ENCODE peak calls at places on chromosomes 5 and 9, in six cellular contexts. One of them, this sample, is unnamed.

GRCh38 chr5:74873525-74874249 is 7.5 kb upstream of the FAM169A start:
- DNase-seq in HepG2: peak
- DNase-seq in suprapubic skin: no peak
- DNase-seq in spleen: no peak
- DNase-seq in H1: no peak
- DNase-seq in breast epithelium: no peak
- DNase-seq in this sample: no peak

GRCh38 chr9:100066539-100066938 is 32.3 kb downstream of the ERP44 start:
- DNase-seq in breast epithelium: no peak
- DNase-seq in H1: no peak
- DNase-seq in HepG2: no peak
- DNase-seq in spleen: no peak
- DNase-seq in suprapubic skin: no peak
- DNase-seq in this sample: no peak

GRCh38 chr5:143701476-143701875 is 110.5 kb upstream of the HMHB1 start:
- DNase-seq in HepG2: no peak
- DNase-seq in spleen: no peak
- DNase-seq in breast epithelium: no peak
- DNase-seq in H1: no peak
- DNase-seq in suprapubic skin: no peak
- DNase-seq in this sample: no peak

GRCh38 chr5:171493646-171494393 is 74.4 kb downstream of the FGF18 start:
- DNase-seq in suprapubic skin: no peak
- DNase-seq in HepG2: no peak
- DNase-seq in breast epithelium: no peak
- DNase-seq in H1: no peak
- DNase-seq in spleen: no peak
- DNase-seq in this sample: no peak

GRCh38 chr5:73391441-73391871 is 57.1 kb downstream of the FOXD1 start:
- DNase-seq in suprapubic skin: no peak
- DNase-seq in spleen: no peak
- DNase-seq in breast epithelium: no peak
- DNase-seq in H1: no peak
- DNase-seq in HepG2: no peak
- DNase-seq in this sample: no peak

GRCh38 chr5:172173771-172174170 is 14.3 kb downstream of the STK10 start:
- DNase-seq in HepG2: no peak
- DNase-seq in suprapubic skin: no peak
- DNase-seq in H1: no peak
- DNase-seq in spleen: peak
- DNase-seq in breast epithelium: no peak
- DNase-seq in this sample: peak

GRCh38 chr5:98767563-98767962 is 5.9 kb upstream of the RGMB start:
- DNase-seq in suprapubic skin: no peak
- DNase-seq in H1: no peak
- DNase-seq in breast epithelium: no peak
- DNase-seq in HepG2: no peak
- DNase-seq in spleen: no peak
- DNase-seq in this sample: no peak

GRCh38 chr9:36091028-36091953 is 45.2 kb upstream of the GLIPR2 start:
- DNase-seq in HepG2: peak
- DNase-seq in suprapubic skin: no peak
- DNase-seq in spleen: no peak
- DNase-seq in breast epithelium: no peak
- DNase-seq in H1: no peak
- DNase-seq in this sample: no peak

GRCh38 chr5:66518052-66518451 is 78.1 kb upstream of the MAST4 start:
- DNase-seq in spleen: no peak
- DNase-seq in breast epithelium: no peak
- DNase-seq in HepG2: no peak
- DNase-seq in suprapubic skin: no peak
- DNase-seq in H1: no peak
- DNase-seq in this sample: no peak

GRCh38 chr5:132539716-132540115 is 3.6 kb downstream of the IL5 start:
- DNase-seq in H1: no peak
- DNase-seq in suprapubic skin: no peak
- DNase-seq in breast epithelium: no peak
- DNase-seq in spleen: no peak
- DNase-seq in HepG2: peak
- DNase-seq in this sample: no peak

GRCh38 chr5:7050986-7051385 is 337.8 kb downstream of the TENT4A start:
- DNase-seq in suprapubic skin: no peak
- DNase-seq in spleen: no peak
- DNase-seq in breast epithelium: no peak
- DNase-seq in H1: no peak
- DNase-seq in HepG2: no peak
- DNase-seq in this sample: no peak

GRCh38 chr9:19471737-19472648 is 63.2 kb downstream of the ACER2 start:
- DNase-seq in breast epithelium: peak
- DNase-seq in H1: peak
- DNase-seq in suprapubic skin: peak
- DNase-seq in spleen: peak
- DNase-seq in HepG2: peak
- DNase-seq in this sample: peak

GRCh38 chr5:40603378-40603777 is 76.3 kb upstream of the PTGER4 start:
- DNase-seq in HepG2: no peak
- DNase-seq in suprapubic skin: no peak
- DNase-seq in spleen: no peak
- DNase-seq in breast epithelium: no peak
- DNase-seq in H1: no peak
- DNase-seq in this sample: no peak

GRCh38 chr5:166907314-166907713 is 1384.1 kb upstream of the WWC1 start:
- DNase-seq in H1: no peak
- DNase-seq in suprapubic skin: no peak
- DNase-seq in spleen: no peak
- DNase-seq in breast epithelium: no peak
- DNase-seq in HepG2: no peak
- DNase-seq in this sample: no peak

GRCh38 chr5:41649659-41650058 is 139.3 kb upstream of the PLCXD3 start:
- DNase-seq in suprapubic skin: no peak
- DNase-seq in H1: no peak
- DNase-seq in breast epithelium: no peak
- DNase-seq in spleen: no peak
- DNase-seq in HepG2: no peak
- DNase-seq in this sample: no peak

GRCh38 chr5:152560508-152561137 is 155.5 kb upstream of the NMUR2 start:
- DNase-seq in suprapubic skin: no peak
- DNase-seq in breast epithelium: no peak
- DNase-seq in HepG2: peak
- DNase-seq in spleen: peak
- DNase-seq in H1: peak
- DNase-seq in this sample: peak

GRCh38 chr5:16867585-16867953 is 68.5 kb downstream of the MYO10 start:
- DNase-seq in H1: no peak
- DNase-seq in breast epithelium: no peak
- DNase-seq in HepG2: no peak
- DNase-seq in suprapubic skin: no peak
- DNase-seq in spleen: no peak
- DNase-seq in this sample: no peak

GRCh38 chr5:111935022-111935421 is 178.0 kb upstream of the NREP start:
- DNase-seq in breast epithelium: no peak
- DNase-seq in suprapubic skin: no peak
- DNase-seq in HepG2: no peak
- DNase-seq in spleen: no peak
- DNase-seq in H1: no peak
- DNase-seq in this sample: no peak

GRCh38 chr5:147643142-147643541 is 133.3 kb upstream of the DPYSL3 start:
- DNase-seq in breast epithelium: no peak
- DNase-seq in suprapubic skin: no peak
- DNase-seq in H1: no peak
- DNase-seq in HepG2: no peak
- DNase-seq in spleen: no peak
- DNase-seq in this sample: no peak

GRCh38 chr5:132830436-132831094 is at the start of gene SHROOM1:
- DNase-seq in suprapubic skin: no peak
- DNase-seq in H1: peak
- DNase-seq in HepG2: peak
- DNase-seq in breast epithelium: no peak
- DNase-seq in spleen: peak
- DNase-seq in this sample: peak

GRCh38 chr9:108580021-108580439 is 275.8 kb downstream of the ACTL7B start:
- DNase-seq in spleen: no peak
- DNase-seq in HepG2: peak
- DNase-seq in H1: no peak
- DNase-seq in suprapubic skin: no peak
- DNase-seq in breast epithelium: peak
- DNase-seq in this sample: no peak

GRCh38 chr5:7747728-7748127 is 103.2 kb downstream of the CFAP90 start:
- DNase-seq in spleen: no peak
- DNase-seq in suprapubic skin: no peak
- DNase-seq in breast epithelium: no peak
- DNase-seq in HepG2: no peak
- DNase-seq in H1: no peak
- DNase-seq in this sample: peak

GRCh38 chr9:116939605-116940004 is 252.5 kb downstream of the TRIM32 start:
- DNase-seq in breast epithelium: no peak
- DNase-seq in HepG2: no peak
- DNase-seq in suprapubic skin: no peak
- DNase-seq in spleen: no peak
- DNase-seq in H1: no peak
- DNase-seq in this sample: no peak

DNA sequence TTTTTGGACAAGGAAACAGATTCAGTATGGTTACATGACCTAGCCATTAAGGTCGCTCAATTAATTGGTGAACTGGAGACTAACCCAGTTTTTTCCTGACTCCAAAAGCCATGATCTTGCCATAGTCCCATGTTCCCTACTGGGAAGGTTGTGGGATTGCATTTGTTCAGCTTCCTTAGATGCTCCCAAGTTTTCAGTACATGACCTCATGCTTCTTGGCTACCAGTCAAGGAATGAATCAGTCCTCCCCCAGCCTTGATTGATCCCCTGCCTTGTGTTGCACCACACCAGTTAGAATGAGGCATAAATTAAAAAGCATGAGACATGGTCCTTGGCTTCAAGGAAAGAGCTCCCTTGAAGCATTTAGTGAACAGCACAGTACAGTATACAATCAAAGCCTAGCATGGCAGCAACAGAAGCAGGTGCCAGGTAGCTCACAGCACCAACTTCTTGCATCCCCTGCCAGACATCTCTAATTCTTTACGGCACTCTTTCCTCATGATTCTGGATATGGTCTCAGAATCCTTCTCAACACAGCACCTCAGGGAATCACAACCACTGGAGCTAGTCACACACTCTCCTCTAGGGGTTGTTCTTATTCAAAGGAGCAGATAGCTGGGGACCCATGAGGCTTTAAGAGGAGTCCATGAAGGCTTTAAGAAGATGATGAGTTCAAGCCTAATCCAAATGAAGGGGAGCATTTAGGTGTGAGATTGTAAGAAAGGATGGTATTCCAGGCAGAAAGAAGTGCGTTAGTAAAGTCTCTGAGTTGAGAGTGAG is 295.5 kb upstream of the CLINT1 start:
- DNase-seq in H1: no peak
- DNase-seq in spleen: no peak
- DNase-seq in suprapubic skin: no peak
- DNase-seq in HepG2: no peak
- DNase-seq in breast epithelium: peak
- DNase-seq in this sample: no peak
- TF ChIP-seq POLR2AphosphoS5 in H1: no peak
- TF ChIP-seq POLR2AphosphoS5 in spleen: no peak
- TF ChIP-seq POLR2AphosphoS5 in suprapubic skin: peak
- TF ChIP-seq POLR2AphosphoS5 in HepG2: no peak
- TF ChIP-seq POLR2AphosphoS5 in breast epithelium: peak
- TF ChIP-seq POLR2AphosphoS5 in this sample: no peak

DNA sequence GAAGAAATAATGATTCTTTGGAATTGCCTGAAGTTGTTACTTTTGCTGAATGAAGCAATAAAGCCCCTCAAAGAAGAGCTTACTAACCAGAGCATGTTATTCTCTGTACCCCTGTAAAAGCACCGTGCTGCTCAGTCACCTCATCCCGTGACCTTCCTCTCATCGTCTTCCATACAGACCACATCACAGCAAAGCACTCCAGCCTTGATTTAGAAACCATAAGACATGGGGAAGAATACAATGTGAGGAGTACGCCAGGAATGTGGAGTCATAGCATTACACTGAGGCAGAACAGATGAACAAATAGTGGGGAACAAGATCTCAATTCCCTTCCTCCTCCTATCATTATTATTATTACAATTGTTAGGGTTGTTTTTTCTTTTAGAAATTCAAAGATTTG is 49.1 kb downstream of the ERAP1 start:
- DNase-seq in HepG2: no peak
- DNase-seq in suprapubic skin: no peak
- DNase-seq in spleen: no peak
- DNase-seq in breast epithelium: no peak
- DNase-seq in H1: no peak
- DNase-seq in this sample: no peak
- H3K27ac ChIP-seq in HepG2: no peak
- H3K27ac ChIP-seq in suprapubic skin: no peak
- H3K27ac ChIP-seq in spleen: no peak
- H3K27ac ChIP-seq in breast epithelium: no peak
- H3K27ac ChIP-seq in H1: no peak
- H3K27ac ChIP-seq in this sample: no peak

DNA sequence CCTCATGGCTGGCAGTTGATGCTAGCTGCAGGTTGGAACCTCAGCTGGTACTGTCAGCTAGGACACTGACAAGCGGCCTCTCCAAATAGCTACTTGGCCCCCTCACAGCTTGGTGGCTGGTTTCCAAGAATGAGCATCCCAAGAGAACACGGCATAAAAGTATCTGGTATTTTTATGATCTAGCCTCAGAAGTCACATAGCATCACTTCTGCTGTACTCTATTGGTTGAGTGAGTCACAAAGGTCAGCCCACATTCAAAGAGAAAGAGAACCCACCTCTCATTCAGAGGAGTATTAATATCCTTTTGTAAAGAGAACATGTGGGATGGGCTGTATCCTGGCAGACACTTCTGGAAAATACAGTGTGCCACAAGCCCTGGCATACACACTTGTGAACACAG is 6.0 kb upstream of the SIL1 start:
- DNase-seq in spleen: no peak
- DNase-seq in H1: no peak
- DNase-seq in HepG2: no peak
- DNase-seq in breast epithelium: no peak
- DNase-seq in suprapubic skin: no peak
- DNase-seq in this sample: no peak
- TF ChIP-seq POLR2AphosphoS5 in spleen: no peak
- TF ChIP-seq POLR2AphosphoS5 in H1: no peak
- TF ChIP-seq POLR2AphosphoS5 in HepG2: no peak
- TF ChIP-seq POLR2AphosphoS5 in breast epithelium: no peak
- TF ChIP-seq POLR2AphosphoS5 in suprapubic skin: no peak
- TF ChIP-seq POLR2AphosphoS5 in this sample: no peak

DNA sequence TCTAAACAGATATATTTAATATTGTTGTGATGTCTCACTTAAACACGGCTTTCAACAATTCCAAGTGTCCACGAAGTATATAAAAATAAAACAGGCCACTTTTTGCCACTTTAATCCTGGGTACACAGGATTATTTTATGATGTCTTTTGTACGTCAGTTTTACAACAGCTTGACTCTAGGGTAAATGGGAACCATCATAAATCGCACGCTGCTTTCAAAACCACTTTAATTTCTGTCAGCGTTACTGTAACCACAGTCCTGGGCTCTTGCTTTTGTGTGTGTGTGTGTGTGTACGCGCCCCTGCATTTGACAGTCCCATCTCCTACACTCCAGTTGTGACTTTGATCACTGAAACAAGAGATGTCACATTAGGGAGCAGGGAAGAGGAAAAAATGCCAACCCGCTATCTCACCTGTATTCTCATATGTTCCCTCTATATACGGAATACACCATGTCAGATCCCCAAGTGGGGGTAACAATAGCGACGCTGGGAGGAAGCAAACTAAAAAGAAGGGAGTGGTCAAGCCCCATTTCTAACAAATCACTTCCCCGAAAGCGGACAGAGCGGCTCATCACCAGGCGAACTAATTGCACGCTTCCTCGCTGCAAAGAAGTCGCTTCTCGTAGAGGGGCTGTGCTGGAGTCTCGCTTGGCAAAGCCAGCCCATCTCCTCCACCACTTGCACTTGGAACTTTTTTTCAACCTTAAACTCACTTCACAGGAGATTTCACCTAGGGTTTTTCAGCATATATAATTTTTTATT is 1.1 kb downstream of the BNC2 start:
- DNase-seq in H1: no peak
- DNase-seq in suprapubic skin: no peak
- DNase-seq in spleen: no peak
- DNase-seq in breast epithelium: no peak
- DNase-seq in HepG2: no peak
- DNase-seq in this sample: no peak
- H3K27ac ChIP-seq in H1: no peak
- H3K27ac ChIP-seq in suprapubic skin: no peak
- H3K27ac ChIP-seq in spleen: no peak
- H3K27ac ChIP-seq in breast epithelium: peak
- H3K27ac ChIP-seq in HepG2: no peak
- H3K27ac ChIP-seq in this sample: no peak

This sample was measured in upper lobe of left lung.